ENCODE peak calls at places on chromosomes 3 and 15, in eight cellular contexts. I, E, M, Y, A, U, R and K are unnamed samples.

GRCh38 chr15:61575597-61575996 is 346.5 kb upstream of the RORA start:
- DNase-seq in E (no peak), I (no peak), U (no peak), R (no peak), Y (no peak), M (no peak), A (no peak), K (no peak)

GRCh38 chr3:50226888-50227389 is 9.1 kb upstream of the GNAI2 start:
- DNase-seq in Y (no peak), M (no peak), E (no peak), U (no peak), A (peak), I (no peak), R (peak), K (no peak)

GRCh38 chr3:184382326-184383032 is 2.6 kb downstream of the CHRD start:
- DNase-seq in M (no peak), R (no peak), E (no peak), A (no peak), I (no peak), Y (no peak), U (no peak), K (no peak)

GRCh38 chr3:60314064-60314463 is 937.2 kb downstream of the FHIT start:
- DNase-seq in Y (no peak), M (no peak), A (no peak), U (no peak), E (no peak), I (no peak), R (no peak), K (no peak)

GRCh38 chr15:79433610-79434009 is 1.5 kb downstream of the MINAR1 start:
- DNase-seq in I (no peak), R (no peak), A (peak), U (no peak), Y (no peak), M (no peak), E (peak), K (no peak)

GRCh38 chr3:65028024-65028423 is 340.2 kb upstream of the ADAMTS9 start:
- DNase-seq in I (no peak), M (no peak), R (no peak), Y (no peak), E (no peak), U (no peak), A (no peak), K (no peak)

GRCh38 chr3:34012102-34012461 is 213.7 kb downstream of the PDCD6IP start:
- DNase-seq in Y (peak), I (no peak), E (peak), A (peak), U (no peak), M (no peak), R (no peak), K (no peak)

GRCh38 chr15:52493968-52494367 is 34.7 kb downstream of the MYO5A start:
- DNase-seq in M (no peak), R (no peak), E (no peak), A (no peak), U (no peak), I (no peak), Y (peak), K (no peak)

GRCh38 chr3:193574488-193575072 is 18.4 kb upstream of the OPA1 start:
- DNase-seq in Y (no peak), M (no peak), E (no peak), U (no peak), A (no peak), R (no peak), I (no peak), K (no peak)

GRCh38 chr3:193569119-193569518 is 14.4 kb upstream of the ATP13A4 start:
- DNase-seq in R (no peak), Y (no peak), A (no peak), E (no peak), M (no peak), I (no peak), U (no peak), K (no peak)

GRCh38 chr3:193573403-193573802 is 18.7 kb upstream of the ATP13A4 start:
- DNase-seq in E (no peak), U (no peak), A (no peak), R (no peak), M (no peak), I (no peak), Y (no peak), K (no peak)

DNA sequence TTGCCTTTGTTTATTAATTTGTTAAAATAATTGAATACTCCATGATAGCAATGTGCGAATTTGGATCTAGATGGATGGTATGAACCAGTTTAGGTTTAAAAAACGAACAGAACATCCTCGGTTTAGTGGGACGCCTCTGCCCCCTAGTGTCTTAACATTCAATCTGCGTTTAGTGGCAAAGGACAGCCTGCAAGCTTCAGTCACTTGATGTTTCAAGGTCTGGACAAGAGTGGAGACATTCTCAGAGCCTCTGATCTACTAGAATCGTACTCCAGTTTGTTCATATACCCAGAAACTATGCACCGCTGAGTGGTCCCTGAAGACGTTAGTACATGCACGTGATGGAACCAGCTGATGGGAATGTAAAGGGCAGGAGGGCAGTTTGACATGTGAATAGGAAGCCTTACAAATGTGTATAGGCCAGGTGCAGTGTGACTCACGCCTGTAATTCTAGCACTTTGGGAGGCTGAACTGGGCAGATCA is 17.8 kb upstream of the ATP13A4 start:
- DNase-seq in E (peak), I (no peak), Y (peak), R (no peak), A (peak), M (peak), U (no peak), K (peak)
- TF ChIP-seq CTCF in E (peak), I (peak), Y (peak), R (peak), A (peak), M (peak), U (no peak), K (peak)

GRCh38 chr3:158770254-158771017 is 31.4 kb upstream of the MFSD1 start:
- DNase-seq in E (no peak), I (no peak), M (no peak), U (no peak), Y (no peak), A (no peak), R (no peak), K (no peak)
- TF ChIP-seq CTCF in E (no peak), I (no peak), M (no peak), U (no peak), Y (no peak), A (no peak), R (no peak), K (no peak)

DNA sequence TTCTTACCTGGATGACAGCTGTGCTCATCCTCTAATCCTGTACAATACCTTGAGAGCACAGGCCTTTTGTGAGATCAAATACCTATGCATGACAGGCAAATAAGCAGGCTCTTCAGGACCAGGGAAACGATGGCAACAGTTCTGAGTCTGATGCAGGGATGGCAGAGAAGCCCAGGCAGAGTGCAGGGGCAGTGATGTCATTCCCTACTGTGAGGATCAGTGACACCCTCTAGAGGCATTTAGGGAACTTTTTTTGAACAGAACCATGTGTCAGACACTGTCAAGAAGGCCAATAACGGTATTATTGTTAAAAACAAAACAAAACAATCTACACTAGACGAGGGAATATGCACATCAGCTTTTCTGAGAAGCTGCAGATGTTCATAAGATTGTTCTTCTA is 314.8 kb upstream of the CTDSPL start:
- DNase-seq in A (peak), U (no peak), Y (peak), I (no peak), R (no peak), M (no peak), E (peak), K (no peak)
- TF ChIP-seq CTCF in A (no peak), U (no peak), Y (no peak), I (no peak), R (no peak), M (peak), E (peak), K (peak)

GRCh38 chr3:53230041-53230621 is 25.7 kb downstream of the TKT start:
- DNase-seq in E (no peak), I (no peak), A (no peak), U (no peak), R (no peak), Y (no peak), M (no peak), K (no peak)
- TF ChIP-seq CTCF in E (peak), I (no peak), A (no peak), U (no peak), R (no peak), Y (no peak), M (no peak), K (no peak)

GRCh38 chr3:188006726-188007393 is 147.1 kb upstream of the LPP start:
- DNase-seq in Y (no peak), E (no peak), I (no peak), M (no peak), R (peak), U (no peak), A (no peak), K (no peak)
- TF ChIP-seq CTCF in Y (no peak), E (no peak), I (no peak), M (no peak), R (no peak), U (no peak), A (no peak), K (no peak)

DNA sequence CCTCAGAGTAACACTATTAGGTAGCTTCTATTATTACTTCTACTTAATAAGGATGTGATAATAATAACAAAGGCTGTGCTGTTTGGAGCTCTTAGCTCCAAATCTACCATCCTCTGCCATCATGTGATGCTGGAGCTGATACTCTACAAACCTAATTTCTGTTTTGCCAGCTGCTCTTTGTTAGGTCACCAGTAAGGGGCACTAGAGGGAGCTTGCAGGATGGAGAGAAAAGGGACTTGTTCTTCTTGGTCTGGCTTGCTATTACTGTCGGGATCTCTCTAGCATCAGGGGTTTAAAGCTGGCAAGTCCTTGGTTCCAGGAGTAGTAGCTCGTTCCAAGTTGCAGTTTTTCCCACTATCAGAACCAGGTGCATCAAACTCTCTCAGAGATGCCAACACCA is 194.9 kb upstream of the KBTBD8 start:
- DNase-seq in I (no peak), A (no peak), E (peak), U (no peak), M (no peak), Y (no peak), R (no peak), K (no peak)
- TF ChIP-seq CTCF in I (peak), A (no peak), E (peak), U (no peak), M (no peak), Y (no peak), R (no peak), K (peak)

GRCh38 chr3:53046171-53047170 is 598 bp upstream of the SFMBT1 start:
- DNase-seq in E (peak), R (peak), M (peak), U (no peak), Y (peak), I (peak), A (peak), K (peak)
- TF ChIP-seq CTCF in E (peak), R (no peak), M (peak), U (no peak), Y (peak), I (peak), A (peak), K (peak)

GRCh38 chr3:155983834-155984474 is 113.5 kb downstream of the GMPS start:
- DNase-seq in Y (no peak), R (no peak), M (no peak), U (no peak), A (no peak), I (no peak), E (no peak), K (no peak)
- TF ChIP-seq CTCF in Y (no peak), R (no peak), M (no peak), U (no peak), A (no peak), I (peak), E (no peak), K (peak)

GRCh38 chr3:148075829-148076716 is 621.6 kb upstream of the AGTR1 start:
- DNase-seq in I (no peak), R (no peak), M (no peak), Y (peak), A (peak), E (peak), U (no peak), K (no peak)
- TF ChIP-seq CTCF in I (peak), R (no peak), M (peak), Y (peak), A (peak), E (peak), U (no peak), K (peak)

GRCh38 chr15:77179541-77179998 is 108.7 kb upstream of the TSPAN3 start:
- DNase-seq in R (no peak), E (no peak), A (no peak), M (no peak), Y (no peak), U (no peak), I (no peak), K (no peak)
- TF ChIP-seq CTCF in R (no peak), E (no peak), A (no peak), M (no peak), Y (no peak), U (no peak), I (no peak), K (no peak)